ENCODE peak calls at places on chromosome 9, in six cellular contexts. K, G, W, I, P and A are unnamed samples. For H3K4me1, the result is how much of the 10 kb centered on the place peaks cover.

GRCh38 chr9:91902465-91903125 is 47.4 kb downstream of the ROR2 start:
- DNase-seq in I (peak), G (no peak), P (no peak), W (no peak), K (no peak), A (no peak)

GRCh38 chr9:81035171-81035570 is 654.2 kb downstream of the TLE1 start:
- DNase-seq in W (no peak), P (no peak), G (no peak), I (peak), K (no peak), A (peak)

GRCh38 chr9:29212590-29213373 is 1639.5 kb upstream of the C9orf72 start:
- DNase-seq in K (no peak), P (no peak), W (peak), G (no peak), I (no peak), A (peak)

GRCh38 chr9:95317119-95317892 is at the start of gene FANCC:
- DNase-seq in I (peak), P (peak), G (peak), K (peak), W (peak), A (peak)

GRCh38 chr9:83130541-83130940 is 67.6 kb upstream of the RASEF start:
- DNase-seq in G (no peak), P (no peak), W (no peak), I (no peak), K (no peak), A (peak)

GRCh38 chr9:94692601-94693000 is 33.9 kb upstream of the AOPEP start:
- DNase-seq in I (no peak), W (peak), K (no peak), G (no peak), P (no peak), A (no peak)

GRCh38 chr9:127805620-127806019 is 2.9 kb downstream of the FPGS start:
- DNase-seq in I (no peak), P (no peak), G (no peak), K (no peak), W (peak), A (no peak)

GRCh38 chr9:98973546-98973921 is 29.8 kb downstream of the COL15A1 start:
- DNase-seq in W (no peak), P (peak), K (no peak), G (peak), I (no peak), A (no peak)

GRCh38 chr9:112361602-112362001 is 18.3 kb upstream of the HSDL2 start:
- DNase-seq in I (peak), P (no peak), W (peak), G (peak), K (no peak), A (no peak)

GRCh38 chr9:1659036-1659701 is 356.0 kb upstream of the SMARCA2 start:
- DNase-seq in I (no peak), K (no peak), P (no peak), W (no peak), G (no peak), A (no peak)

GRCh38 chr9:113990975-113991471 is 87.1 kb downstream of the AMBP start:
- DNase-seq in P (no peak), I (peak), K (no peak), G (no peak), W (no peak), A (peak)

GRCh38 chr9:137244486-137245449 is 3.7 kb downstream of the TUBB4B start:
- DNase-seq in G (no peak), I (no peak), P (no peak), W (peak), K (no peak), A (no peak)

GRCh38 chr9:129006328-129007034 is 21.6 kb downstream of the SH3GLB2 start:
- DNase-seq in P (peak), W (peak), G (peak), K (peak), I (peak), A (peak)

GRCh38 chr9:20732118-20732517 is 48.1 kb downstream of the FOCAD start:
- DNase-seq in W (no peak), I (peak), P (no peak), G (no peak), K (no peak), A (peak)

GRCh38 chr9:137688725-137689124 is 69.9 kb downstream of the EHMT1 start:
- DNase-seq in K (no peak), P (no peak), G (no peak), W (no peak), I (no peak), A (no peak)

GRCh38 chr9:109451311-109452025 is 46.6 kb downstream of the PTPN3 start:
- DNase-seq in K (no peak), G (no peak), W (peak), I (no peak), P (no peak), A (no peak)

GRCh38 chr9:89421595-89421994 is 76.3 kb downstream of the SEMA4D start:
- DNase-seq in W (no peak), G (no peak), K (no peak), I (peak), P (no peak), A (no peak)

GRCh38 chr9:122406264-122406890 is 35.6 kb downstream of the PTGS1 start:
- DNase-seq in I (no peak), K (no peak), W (peak), G (no peak), P (no peak), A (no peak)

GRCh38 chr9:127087411-127087810 is 35.0 kb downstream of the ANGPTL2 start:
- DNase-seq in P (no peak), I (no peak), K (no peak), W (no peak), G (no peak), A (no peak)

GRCh38 chr9:125888220-125888619 is 141.0 kb downstream of the PBX3 start:
- DNase-seq in G (no peak), K (no peak), W (peak), P (no peak), I (peak), A (peak)

GRCh38 chr9:136671646-136672430 is 9.1 kb downstream of the EGFL7 start:
- DNase-seq in I (no peak), W (peak), K (no peak), G (peak), P (no peak), A (no peak)

GRCh38 chr9:81559741-81560140 is 129.6 kb downstream of the TLE1 start:
- DNase-seq in W (no peak), P (no peak), I (peak), K (no peak), G (no peak), A (peak)

GRCh38 chr9:93033541-93033940 is 25.0 kb upstream of the SUSD3 start:
- DNase-seq in P (no peak), G (no peak), K (no peak), I (no peak), W (no peak), A (no peak)

GRCh38 chr9:93450817-93451761 is at the start of gene FAM120A:
- DNase-seq in K (peak), W (peak), I (peak), P (no peak), G (peak), A (peak)

GRCh38 chr9:92141144-92142129 is 26.2 kb upstream of the SPTLC1 start:
- DNase-seq in P (peak), I (no peak), W (peak), K (no peak), G (no peak), A (peak)

GRCh38 chr9:76366275-76366674 is 28.0 kb downstream of the RFK start:
- DNase-seq in W (no peak), K (no peak), P (no peak), I (no peak), G (no peak), A (no peak)

GRCh38 chr9:6827370-6827949 is 69.7 kb downstream of the KDM4C start:
- DNase-seq in K (no peak), I (peak), P (no peak), G (peak), W (peak), A (peak)

GRCh38 chr9:94870793-94871558 is 144.5 kb downstream of the AOPEP start:
- DNase-seq in I (no peak), K (no peak), W (no peak), P (no peak), G (no peak), A (peak)

GRCh38 chr9:13529321-13530104 is 250.0 kb upstream of the MPDZ start:
- DNase-seq in I (no peak), P (no peak), W (no peak), G (no peak), K (no peak), A (peak)

GRCh38 chr9:116467740-116468351 is 219.3 kb upstream of the TRIM32 start:
- DNase-seq in G (no peak), W (no peak), P (no peak), I (no peak), K (no peak), A (no peak)

GRCh38 chr9:110440161-110440560 is 102.5 kb upstream of the TXNDC8 start:
- DNase-seq in W (no peak), K (no peak), G (no peak), I (peak), P (no peak), A (peak)

GRCh38 chr9:98861881-98862501 is 54.5 kb downstream of the GALNT12 start:
- DNase-seq in G (peak), P (no peak), K (no peak), I (peak), W (no peak), A (no peak)

GRCh38 chr9:18362901-18363685 is 110.9 kb upstream of the ADAMTSL1 start:
- DNase-seq in I (peak), G (no peak), P (no peak), W (no peak), K (no peak), A (no peak)

GRCh38 chr9:129405089-129405830 is 215.6 kb downstream of the C9orf50 start:
- DNase-seq in G (no peak), P (no peak), K (no peak), W (no peak), I (peak), A (no peak)

GRCh38 chr9:12775963-12776774 is 1.3 kb downstream of the LURAP1L start:
- DNase-seq in I (peak), K (peak), W (peak), P (peak), G (peak), A (peak)

GRCh38 chr9:72551306-72551705 is 29.9 kb downstream of the TMC1 start:
- DNase-seq in K (no peak), G (no peak), W (no peak), I (no peak), P (no peak), A (no peak)

GRCh38 chr9:83722726-83723495 is 15.2 kb upstream of the UBQLN1 start:
- DNase-seq in W (no peak), G (no peak), I (no peak), K (no peak), P (no peak), A (no peak)

GRCh38 chr9:127729522-127730256 is 5.4 kb downstream of the TOR2A start:
- DNase-seq in P (no peak), I (no peak), G (no peak), K (no peak), W (no peak), A (no peak)

GRCh38 chr9:107685901-107686300 is 196.3 kb upstream of the KLF4 start:
- DNase-seq in G (no peak), P (no peak), K (no peak), W (no peak), I (no peak), A (no peak)

GRCh38 chr9:107684224-107684623 is 194.7 kb upstream of the KLF4 start:
- DNase-seq in K (no peak), W (no peak), I (peak), G (no peak), P (no peak), A (no peak)

GRCh38 chr9:107685399-107685798 is 195.8 kb upstream of the KLF4 start:
- DNase-seq in I (no peak), P (no peak), W (no peak), K (no peak), G (no peak), A (no peak)

GRCh38 chr9:107683566-107683965 is 194.0 kb upstream of the KLF4 start:
- DNase-seq in K (no peak), W (no peak), P (no peak), I (no peak), G (no peak), A (no peak)

DNA sequence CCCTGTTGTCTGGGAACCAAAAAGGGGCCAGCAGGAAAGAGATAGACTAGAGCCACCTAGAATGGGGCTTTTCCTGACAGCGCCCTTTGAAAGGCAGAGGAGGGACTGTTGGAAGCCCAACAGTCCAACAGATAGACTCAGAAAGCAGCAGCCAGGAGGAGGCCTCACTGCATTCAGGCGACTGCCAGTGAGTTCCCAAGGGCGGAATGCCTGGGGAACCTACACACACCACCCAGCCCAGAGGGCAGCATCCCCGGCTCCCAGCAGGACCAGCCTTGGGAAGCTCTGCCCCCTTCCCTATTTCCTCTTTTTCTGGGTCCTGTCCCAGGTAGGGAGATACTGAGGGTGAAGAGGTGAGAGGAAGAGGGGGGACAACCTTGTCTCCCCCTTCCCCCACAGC is 192.4 kb upstream of the KLF4 start:
- DNase-seq in P (no peak), W (peak), I (no peak), K (no peak), G (no peak), A (no peak)
- TF ChIP-seq CTCF in P (no peak), W (no peak), I (no peak), K (no peak), G (no peak), A (no peak)

DNA sequence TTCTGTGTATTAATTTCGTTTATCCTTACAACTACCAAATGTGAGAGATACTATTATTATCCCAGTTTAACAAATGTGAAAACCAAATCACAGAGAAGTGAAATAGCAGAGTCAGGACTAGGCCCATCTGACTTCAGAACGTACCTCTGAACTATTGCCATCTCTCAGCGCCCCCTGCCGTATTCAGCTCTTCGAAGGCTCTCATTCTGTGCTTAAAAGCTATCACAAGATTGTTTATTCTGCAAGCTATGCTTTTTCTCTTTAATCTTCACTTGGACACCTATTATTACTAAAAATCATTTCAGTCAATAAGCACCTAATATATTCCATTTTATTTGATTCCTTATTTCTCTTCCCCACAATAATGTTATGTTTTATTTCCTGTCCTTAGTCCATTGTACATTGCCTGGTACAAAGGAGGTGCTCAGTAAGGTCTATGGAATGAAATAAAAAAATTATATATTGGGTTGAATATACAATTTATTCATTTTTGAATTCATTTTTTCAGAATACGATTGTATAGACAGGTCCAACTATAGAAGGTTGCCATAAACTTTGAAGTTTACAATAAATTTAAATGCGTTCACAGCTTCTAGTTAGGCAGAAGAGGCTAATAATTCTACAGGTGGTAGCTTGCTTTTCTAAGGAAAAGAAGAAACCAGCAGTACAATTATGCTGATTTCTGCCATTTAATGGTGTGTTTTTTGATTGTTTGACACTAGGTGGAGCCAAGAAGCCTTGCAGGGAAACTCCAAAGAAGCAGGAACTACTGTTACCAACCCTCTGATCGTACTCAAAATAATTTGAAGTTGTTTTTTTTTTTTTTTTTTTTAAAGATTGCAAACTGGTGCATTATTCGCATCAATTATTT is 202.2 kb upstream of the DMRTA1 start:
- DNase-seq in W (peak), P (no peak), I (peak), K (no peak), G (peak), A (peak)
- H3K4me1 ChIP-seq in W (under half), P (under half), I (under half), K (under half), G (under half), A (under half)

DNA sequence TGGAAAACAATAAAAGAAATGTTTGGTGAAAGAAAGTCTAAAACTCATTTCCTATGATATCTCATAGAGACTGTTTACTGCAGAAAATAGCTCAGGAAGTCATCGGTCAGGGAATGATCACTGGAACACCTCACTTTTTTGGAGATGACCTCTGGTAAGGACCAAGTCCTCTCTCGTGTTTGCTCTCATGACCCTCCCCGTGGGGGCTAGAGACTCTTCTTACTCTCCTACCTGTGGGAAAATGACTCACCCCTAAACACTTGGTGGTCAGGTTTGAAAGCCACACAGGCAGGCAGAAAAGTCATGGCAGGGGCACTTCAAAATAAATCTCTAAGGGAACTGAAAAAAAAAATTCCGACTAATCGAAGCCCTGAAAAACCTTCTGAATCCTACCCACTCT is 48.2 kb downstream of the FAM240B start:
- DNase-seq in K (no peak), P (no peak), G (no peak), W (no peak), I (no peak), A (no peak)
- H3K27ac ChIP-seq in K (no peak), P (no peak), G (no peak), W (no peak), I (no peak), A (no peak)

DNA sequence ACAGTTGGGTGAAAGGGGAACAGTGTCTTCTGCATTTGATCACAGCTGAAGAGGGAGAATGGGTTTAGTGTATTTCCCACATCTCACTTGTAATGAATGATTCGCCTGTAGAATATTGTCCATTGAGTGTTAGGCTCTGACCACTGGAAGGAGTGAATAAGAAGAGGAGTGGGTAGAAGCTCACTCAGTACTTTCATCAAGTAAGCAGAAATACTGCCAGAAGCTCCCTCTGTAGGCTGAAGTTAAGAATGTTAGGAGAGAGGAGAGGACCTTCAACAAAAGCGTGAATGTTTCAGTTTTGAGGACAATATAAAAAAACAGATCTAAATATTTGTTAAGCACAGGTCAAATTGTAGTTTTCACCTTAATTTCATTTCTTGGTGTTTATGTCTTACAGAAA is 27.5 kb downstream of the FSD1L start:
- DNase-seq in G (no peak), I (peak), P (no peak), K (no peak), W (peak), A (peak)
- TF ChIP-seq CTCF in G (peak), I (peak), P (no peak), K (no peak), W (peak), A (peak)

DNA sequence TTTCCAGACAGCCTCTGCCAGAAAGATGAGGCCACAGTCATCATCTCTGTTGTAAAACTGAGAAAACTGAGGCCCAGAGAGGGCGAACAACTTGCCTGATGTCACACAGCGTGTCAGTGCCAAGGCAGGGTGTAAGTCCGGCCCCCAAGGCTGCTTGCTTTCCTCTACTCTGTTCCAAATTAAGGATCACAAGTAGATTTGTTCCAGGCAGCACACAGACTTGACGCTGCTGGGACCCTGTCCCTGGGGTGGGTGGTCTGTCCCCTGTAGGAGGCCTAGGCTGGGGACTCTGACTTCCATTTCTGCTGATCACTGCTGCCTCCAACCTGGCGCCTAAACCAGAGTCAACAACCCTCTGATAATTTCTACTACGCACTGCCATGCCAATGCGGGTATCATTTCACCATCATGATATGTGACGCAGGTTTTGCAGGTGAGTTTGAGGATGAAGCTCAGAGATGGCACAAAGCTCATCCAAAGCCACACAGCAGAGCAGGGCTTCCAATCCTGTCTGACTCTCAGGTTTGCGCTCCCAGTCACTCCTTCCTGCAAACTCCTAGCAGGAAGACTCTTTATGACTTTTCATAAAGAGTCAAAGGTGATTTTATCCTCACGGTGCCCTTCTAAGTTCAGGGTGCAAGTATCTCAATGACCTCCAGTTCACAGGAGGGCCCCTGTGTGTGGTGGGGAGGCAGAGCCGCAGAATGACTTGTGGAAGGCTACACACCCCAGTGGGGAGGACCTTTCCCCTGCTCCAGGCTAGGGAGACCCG is 13.6 kb upstream of the RALGDS start:
- DNase-seq in P (no peak), W (no peak), G (no peak), I (no peak), K (no peak), A (no peak)
- H3K4me1 ChIP-seq in P (under half), W (under half), G (half or more), I (under half), K (under half), A (under half)